ENCODE peak calls at places on chromosomes 6 and 20, in six cellular contexts. B is H9, K is gastrocnemius medialis, H is SK-N-SH, C is osteoblast, G is foreskin keratinocyte. S is an unnamed sample.
A peak's percentile ranks its signal among the peaks of the same experiment; 100 is the strongest.

GRCh38 chr20:9330151-9330550 is 184.2 kb upstream of the LAMP5 start:
- DNase-seq in C (no peak), K (no peak), B (no peak), H (no peak), G (no peak), S (no peak)

GRCh38 chr20:20454850-20455627 is 87.1 kb downstream of the INSM1 start:
- DNase-seq in G (no peak), C (no peak), K (no peak), H (no peak), B (no peak), S (no peak)

GRCh38 chr20:49508435-49509199 is 26.1 kb upstream of the KCNB1 start:
- DNase-seq in C (peak; percentile 93), B (peak; percentile 39), G (peak; percentile 30), H (peak; percentile 74), K (no peak), S (no peak)

GRCh38 chr6:140993515-140993914 is 1139.2 kb upstream of the GJE1 start:
- DNase-seq in B (no peak), C (no peak), K (no peak), H (no peak), G (no peak), S (no peak)

GRCh38 chr6:30037182-30037788 is 23.8 kb upstream of the POLR1H start:
- DNase-seq in K (no peak), G (peak; percentile 43), C (no peak), H (peak; percentile 30), B (no peak), S (no peak)

GRCh38 chr6:152701081-152701862 is 3.6 kb downstream of the MYCT1 start:
- DNase-seq in K (no peak), G (no peak), H (no peak), C (no peak), B (no peak), S (no peak)

GRCh38 chr6:164507197-164507957 is 802.0 kb downstream of the C6orf118 start:
- DNase-seq in G (no peak), H (no peak), K (no peak), C (peak; percentile 51), B (no peak), S (no peak)

GRCh38 chr6:25959890-25960531 is 2.6 kb upstream of the TRIM38 start:
- DNase-seq in K (no peak), C (no peak), H (no peak), B (no peak), G (no peak), S (no peak)

GRCh38 chr6:130417951-130418350 is 52.1 kb downstream of the TMEM200A start:
- DNase-seq in C (no peak), K (no peak), G (peak; percentile 38), B (no peak), H (no peak), S (no peak)

GRCh38 chr6:132298344-132298949 is 102.8 kb downstream of the MOXD1 start:
- DNase-seq in B (peak; percentile 33), K (no peak), C (no peak), G (peak; percentile 31), H (peak; percentile 2), S (no peak)

GRCh38 chr6:43884660-43885022 is 114.6 kb downstream of the VEGFA start:
- DNase-seq in C (no peak), G (no peak), B (no peak), K (no peak), H (no peak), S (no peak)

GRCh38 chr6:20454201-20454824 is 52.6 kb downstream of the E2F3 start:
- DNase-seq in G (no peak), C (no peak), B (no peak), H (no peak), K (no peak), S (no peak)

GRCh38 chr20:52794853-52795252 is 177.3 kb upstream of the TSHZ2 start:
- DNase-seq in H (no peak), B (no peak), G (no peak), C (no peak), K (no peak), S (no peak)

GRCh38 chr6:10314163-10314955 is 100.5 kb downstream of the TFAP2A start:
- DNase-seq in K (no peak), B (no peak), H (no peak), G (no peak), C (no peak), S (no peak)
- H3K27ac ChIP-seq in K (no peak overlapping the region), B (no peak overlapping the region), H (no peak overlapping the region), G (no peak overlapping the region), C (no peak overlapping the region), S (no peak overlapping the region)

GRCh38 chr6:166769648-166770047 is 142.6 kb upstream of the RPS6KA2 start:
- DNase-seq in C (no peak), K (no peak), H (no peak), B (no peak), G (no peak), S (no peak)
- H3K27ac ChIP-seq in C (no peak overlapping the region), K (no peak overlapping the region), H (no peak overlapping the region), B (no peak overlapping the region), G (no peak overlapping the region), S (no peak overlapping the region)

DNA sequence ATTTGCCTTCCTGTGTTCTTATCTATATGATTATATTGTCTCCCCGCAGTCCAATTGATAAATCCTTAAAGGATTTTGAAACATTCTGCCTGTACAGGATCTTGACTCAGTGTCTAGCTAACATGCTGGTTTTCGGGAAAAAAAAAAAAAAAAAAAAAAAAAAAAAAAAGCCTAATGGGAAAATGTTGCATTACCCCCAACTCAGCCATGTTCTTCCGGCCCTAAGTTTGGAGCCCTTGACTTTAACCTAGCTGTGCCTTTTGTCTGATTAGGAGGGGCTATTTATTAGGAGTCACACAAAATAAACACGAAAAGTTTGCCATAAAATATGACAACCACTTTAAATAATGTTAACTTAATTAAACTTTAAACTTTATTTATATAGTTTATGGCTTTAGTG is 244.4 kb upstream of the TCF21 start:
- DNase-seq in G (no peak), H (no peak), C (no peak), K (no peak), B (no peak), S (no peak)
- H3K27ac ChIP-seq in G (no peak overlapping the region), H (no peak overlapping the region), C (peak overlapping the region; percentile 64), K (no peak overlapping the region), B (no peak overlapping the region), S (no peak overlapping the region)

GRCh38 chr6:27604986-27605385 is 132.1 kb upstream of the ZNF184 start:
- DNase-seq in K (no peak), C (no peak), B (peak; percentile 65), H (no peak), G (no peak), S (no peak)
- H3K27ac ChIP-seq in K (no peak overlapping the region), C (no peak overlapping the region), B (no peak overlapping the region), H (no peak overlapping the region), G (no peak overlapping the region), S (no peak overlapping the region)

GRCh38 chr6:111764238-111765182 is 108.7 kb downstream of the FYN start:
- DNase-seq in G (no peak), K (peak; percentile 23), C (no peak), H (no peak), B (peak; percentile 49), S (no peak)

GRCh38 chr6:111768431-111768770 is 104.9 kb downstream of the FYN start:
- DNase-seq in B (no peak), C (no peak), K (no peak), G (no peak), H (no peak), S (no peak)

GRCh38 chr6:111766524-111766857 is 106.8 kb downstream of the FYN start:
- DNase-seq in B (no peak), G (no peak), C (no peak), H (no peak), K (no peak), S (no peak)

GRCh38 chr6:111767752-111768430 is 105.4 kb downstream of the FYN start:
- DNase-seq in K (no peak), G (no peak), B (no peak), C (no peak), H (no peak), S (no peak)

GRCh38 chr6:111765681-111766523 is 107.3 kb downstream of the FYN start:
- DNase-seq in G (no peak), B (no peak), C (no peak), K (no peak), H (no peak), S (no peak)
- H3K27ac ChIP-seq in G (no peak overlapping the region), B (no peak overlapping the region), C (peak overlapping the region; percentile 52), K (no peak overlapping the region), H (peak overlapping the region; percentile 39), S (no peak overlapping the region)

DNA sequence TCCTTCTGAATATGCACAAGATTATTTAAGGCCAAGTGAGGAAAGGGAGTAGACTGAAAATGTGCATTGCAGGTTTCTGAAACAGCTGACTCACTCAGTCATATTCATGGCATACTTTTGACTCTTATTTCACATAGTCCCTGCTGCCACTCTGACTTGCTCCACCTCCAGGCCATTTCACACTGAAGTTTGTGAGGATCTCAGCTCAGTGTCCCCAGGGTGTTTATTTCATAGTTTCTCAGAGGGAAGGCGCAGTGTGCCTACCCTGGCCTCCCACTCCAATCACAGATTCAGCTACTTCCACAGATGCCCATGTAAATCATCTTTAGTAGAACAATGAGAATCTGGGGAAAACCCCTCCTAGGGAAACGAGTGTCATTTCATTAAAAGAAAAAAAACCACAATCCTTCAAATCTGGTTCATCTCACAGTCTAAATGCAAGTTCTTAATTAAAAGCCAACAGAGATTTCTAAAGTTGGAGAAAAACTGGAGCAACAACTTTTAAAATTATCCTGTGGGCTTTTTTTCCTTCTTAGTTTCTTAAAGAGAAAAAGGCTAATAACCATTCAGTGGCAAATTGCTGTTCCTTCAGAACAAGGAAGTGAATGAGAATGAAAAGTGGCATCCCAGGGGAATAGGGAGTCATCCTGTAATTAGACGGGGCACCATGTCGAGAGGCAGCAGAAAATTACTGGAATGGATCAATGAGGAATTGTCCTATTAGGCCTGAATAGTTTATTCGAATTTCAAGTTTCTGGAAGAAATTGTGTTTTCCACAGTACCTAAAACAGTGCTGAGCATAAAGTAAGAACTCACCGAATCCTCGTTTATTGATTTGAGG is 133.6 kb downstream of the TFAP2B start:
- DNase-seq in H (no peak), C (no peak), G (peak; percentile 39), K (no peak), B (no peak), S (no peak)
- H3K27ac ChIP-seq in H (no peak overlapping the region), C (no peak overlapping the region), G (no peak overlapping the region), K (no peak overlapping the region), B (no peak overlapping the region), S (no peak overlapping the region)

DNA sequence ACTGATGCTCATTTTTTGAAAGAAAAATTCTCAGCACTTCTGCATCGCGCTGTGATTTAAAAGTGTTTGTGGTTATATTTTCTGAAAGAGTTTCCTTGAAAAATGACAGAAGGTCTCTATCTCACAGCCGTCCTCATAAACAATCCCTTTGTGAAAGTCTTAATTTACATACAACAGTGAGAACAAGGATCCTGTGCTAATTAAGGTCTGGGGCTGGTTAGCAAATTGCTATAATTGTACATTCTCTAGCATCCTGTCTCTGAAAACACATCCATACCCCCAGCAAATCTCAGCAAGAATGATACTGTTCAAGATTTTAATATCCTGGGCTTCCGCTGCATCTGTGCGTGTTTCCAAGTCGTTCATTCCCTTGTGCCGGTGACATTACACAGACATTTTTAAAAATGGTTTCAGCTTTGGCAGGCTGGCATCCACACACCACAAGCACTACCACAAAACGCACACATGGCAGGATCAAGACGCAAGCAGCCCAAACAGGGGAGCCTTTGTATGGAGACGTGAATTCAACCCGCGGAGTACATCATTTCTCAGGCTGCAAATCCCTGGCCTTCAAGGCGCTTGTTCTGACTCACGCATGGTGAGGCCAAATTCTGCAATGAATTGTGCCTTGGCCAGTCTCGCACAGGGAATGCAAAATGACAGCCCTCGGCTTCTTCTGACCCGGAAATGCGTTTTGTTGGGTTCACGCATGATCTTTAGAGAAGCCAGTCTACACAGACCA is 20.3 kb downstream of the ZMYND8 start:
- DNase-seq in H (no peak), B (no peak), C (peak; percentile 77), K (peak; percentile 81), G (no peak), S (no peak)
- H3K27ac ChIP-seq in H (peak overlapping the region; percentile 91), B (no peak overlapping the region), C (peak overlapping the region; percentile 80), K (peak overlapping the region; percentile 78), G (no peak overlapping the region), S (peak overlapping the region; percentile 94)

GRCh38 chr20:34522969-34523871 is 7.0 kb downstream of the DYNLRB1 start:
- DNase-seq in G (no peak), B (peak; percentile 84), C (peak; percentile 69), K (peak; percentile 82), H (peak; percentile 69), S (no peak)
- H3K27ac ChIP-seq in G (no peak overlapping the region), B (no peak overlapping the region), C (peak overlapping the region; percentile 85), K (peak overlapping the region; percentile 78), H (peak overlapping the region; percentile 36), S (no peak overlapping the region)